ENCODE peak calls at places on chromosomes 1 and 21, in ten cellular contexts. N, R, L, X, H, C, T, V, A and Q are unnamed samples.

GRCh38 chr1:58575831-58576726 is 973 bp downstream of the TACSTD2 start:
- DNase-seq in N (peak), R (no peak), L (no peak), X (no peak), H (no peak), C (peak), T (no peak), V (peak), A (no peak), Q (no peak)

GRCh38 chr1:152968248-152968647 is 2.2 kb upstream of the SPRR4 start:
- DNase-seq in N (no peak), R (no peak), L (no peak), X (no peak), H (no peak), C (no peak), T (no peak), V (no peak), A (no peak), Q (no peak)

GRCh38 chr1:25519624-25520023 is 23.8 kb upstream of the LDLRAP1 start:
- DNase-seq in N (no peak), R (no peak), L (no peak), X (no peak), H (peak), C (no peak), T (no peak), V (no peak), A (no peak), Q (no peak)

GRCh38 chr1:54885863-54886723 is 902 bp downstream of the DHCR24 start:
- DNase-seq in N (peak), R (no peak), L (peak), X (no peak), H (no peak), C (no peak), T (no peak), V (peak), A (no peak), Q (no peak)

GRCh38 chr1:51421961-51422360 is 91.6 kb upstream of the TTC39A start:
- DNase-seq in N (no peak), R (no peak), L (no peak), X (peak), H (peak), C (no peak), T (no peak), V (no peak), A (no peak), Q (no peak)

GRCh38 chr1:2826316-2826715 is 24.8 kb upstream of the TTC34 start:
- DNase-seq in N (no peak), R (no peak), L (no peak), X (no peak), H (no peak), C (no peak), T (no peak), V (no peak), A (no peak), Q (no peak)

GRCh38 chr1:229204863-229205777 is 65.8 kb upstream of the RAB4A start:
- DNase-seq in N (no peak), R (no peak), L (no peak), X (no peak), H (no peak), C (no peak), T (no peak), V (no peak), A (no peak), Q (no peak)

GRCh38 chr21:37915941-37916794 is at the start of gene KCNJ6:
- DNase-seq in N (peak), R (no peak), L (peak), X (peak), H (no peak), C (no peak), T (no peak), V (peak), A (peak), Q (no peak)

GRCh38 chr1:235527196-235527814 is 23.1 kb upstream of the B3GALNT2 start:
- DNase-seq in N (peak), R (no peak), L (no peak), X (no peak), H (no peak), C (no peak), T (no peak), V (no peak), A (no peak), Q (no peak)

GRCh38 chr1:109775408-109775807 is 11.7 kb upstream of the EPS8L3 start:
- DNase-seq in N (no peak), R (no peak), L (no peak), X (no peak), H (no peak), C (no peak), T (no peak), V (no peak), A (no peak), Q (no peak)

GRCh38 chr1:15187175-15187810 is 33.7 kb downstream of the TMEM51 start:
- DNase-seq in N (no peak), R (no peak), L (no peak), X (no peak), H (no peak), C (no peak), T (no peak), V (no peak), A (no peak), Q (no peak)

GRCh38 chr1:47438321-47439150 is 692 bp downstream of the FOXD2 start:
- DNase-seq in N (no peak), R (no peak), L (peak), X (no peak), H (no peak), C (peak), T (no peak), V (no peak), A (no peak), Q (peak)

GRCh38 chr1:17886361-17886760 is 131.2 kb downstream of the ACTL8 start:
- DNase-seq in N (no peak), R (no peak), L (no peak), X (no peak), H (no peak), C (no peak), T (no peak), V (no peak), A (no peak), Q (no peak)

GRCh38 chr1:175192630-175193338 is at the start of gene KIAA0040:
- DNase-seq in N (peak), R (peak), L (peak), X (peak), H (no peak), C (peak), T (peak), V (peak), A (peak), Q (peak)

GRCh38 chr1:4130096-4130495 is 230.0 kb upstream of the C1orf174 start:
- DNase-seq in N (no peak), R (no peak), L (no peak), X (no peak), H (no peak), C (peak), T (no peak), V (no peak), A (no peak), Q (no peak)

GRCh38 chr1:100661176-100661575 is 58.4 kb upstream of the VCAM1 start:
- DNase-seq in N (no peak), R (no peak), L (no peak), X (no peak), H (no peak), C (no peak), T (no peak), V (no peak), A (no peak), Q (no peak)

GRCh38 chr1:168507271-168507670 is 36.5 kb downstream of the XCL2 start:
- DNase-seq in N (peak), R (no peak), L (no peak), X (no peak), H (no peak), C (no peak), T (no peak), V (no peak), A (no peak), Q (no peak)

GRCh38 chr1:178541396-178541795 is 28.5 kb downstream of the TEX35 start:
- DNase-seq in N (no peak), R (no peak), L (no peak), X (no peak), H (no peak), C (peak), T (no peak), V (no peak), A (no peak), Q (no peak)

GRCh38 chr1:178543291-178543609 is 30.3 kb downstream of the TEX35 start:
- DNase-seq in N (no peak), R (peak), L (no peak), X (no peak), H (no peak), C (no peak), T (no peak), V (no peak), A (no peak), Q (no peak)

GRCh38 chr1:178540646-178541045 is 27.7 kb downstream of the TEX35 start:
- DNase-seq in N (no peak), R (no peak), L (no peak), X (no peak), H (peak), C (peak), T (no peak), V (no peak), A (no peak), Q (no peak)

GRCh38 chr1:178542554-178543290 is 29.8 kb downstream of the TEX35 start:
- DNase-seq in N (peak), R (peak), L (peak), X (peak), H (peak), C (peak), T (peak), V (peak), A (peak), Q (peak)

GRCh38 chr1:178541829-178542553 is 29.1 kb downstream of the TEX35 start:
- DNase-seq in N (peak), R (no peak), L (peak), X (peak), H (no peak), C (peak), T (peak), V (peak), A (peak), Q (peak)
- TF ChIP-seq POLR2A in N (peak), R (no peak), L (no peak), X (peak), H (no peak), C (no peak), T (no peak), V (no peak), A (no peak), Q (peak)

DNA sequence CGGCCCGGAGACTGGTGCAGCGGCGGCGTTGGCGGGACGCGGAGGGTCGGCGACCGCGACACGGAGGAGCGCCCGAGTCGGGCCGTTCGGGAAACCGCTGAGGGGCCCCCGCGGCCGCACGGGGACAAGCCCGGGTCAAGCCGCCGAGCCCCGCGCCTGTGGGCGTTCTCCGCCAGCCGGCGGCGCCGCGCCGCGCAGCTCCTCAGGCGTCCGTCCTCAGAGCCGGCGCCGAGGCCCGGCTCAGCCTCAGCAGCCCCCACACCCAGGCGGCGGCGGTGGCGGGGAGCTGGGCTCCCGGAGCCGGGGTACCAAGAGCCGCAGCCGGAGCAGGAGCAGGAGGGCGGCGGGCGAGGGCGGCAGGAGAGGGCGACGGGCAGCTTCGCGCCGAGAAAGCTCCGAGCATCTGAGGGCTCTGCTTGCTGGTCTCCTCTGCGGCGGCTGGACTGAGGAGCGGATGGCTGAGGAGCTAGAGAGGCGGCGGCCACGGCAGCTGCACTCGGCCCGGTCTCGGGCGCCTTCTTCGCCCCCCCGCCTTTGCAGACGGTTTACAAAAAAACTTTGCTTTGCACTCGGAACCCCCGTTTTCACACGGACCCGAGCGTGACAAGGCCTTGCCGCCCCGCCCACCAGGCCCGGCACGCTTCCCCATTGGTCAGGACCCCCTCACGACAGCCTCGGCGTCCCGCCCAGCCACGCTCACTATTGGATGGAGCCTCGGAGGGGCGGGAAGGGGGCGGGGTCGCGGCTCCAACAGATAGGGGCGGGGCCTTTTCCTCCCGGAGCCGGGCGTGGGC is at the start of gene SLC30A1:
- DNase-seq in N (peak), R (peak), L (peak), X (peak), H (peak), C (peak), T (peak), V (peak), A (peak), Q (peak)
- TF ChIP-seq POLR2A in N (peak), R (peak), L (peak), X (peak), H (peak), C (peak), T (peak), V (peak), A (peak), Q (peak)

GRCh38 chr21:25964009-25964408 is 206.6 kb downstream of the APP start:
- DNase-seq in N (peak), R (no peak), L (peak), X (no peak), H (no peak), C (no peak), T (no peak), V (no peak), A (no peak), Q (no peak)
- TF ChIP-seq POLR2A in N (no peak), R (no peak), L (no peak), X (no peak), H (no peak), C (no peak), T (no peak), V (no peak), A (no peak), Q (no peak)

DNA sequence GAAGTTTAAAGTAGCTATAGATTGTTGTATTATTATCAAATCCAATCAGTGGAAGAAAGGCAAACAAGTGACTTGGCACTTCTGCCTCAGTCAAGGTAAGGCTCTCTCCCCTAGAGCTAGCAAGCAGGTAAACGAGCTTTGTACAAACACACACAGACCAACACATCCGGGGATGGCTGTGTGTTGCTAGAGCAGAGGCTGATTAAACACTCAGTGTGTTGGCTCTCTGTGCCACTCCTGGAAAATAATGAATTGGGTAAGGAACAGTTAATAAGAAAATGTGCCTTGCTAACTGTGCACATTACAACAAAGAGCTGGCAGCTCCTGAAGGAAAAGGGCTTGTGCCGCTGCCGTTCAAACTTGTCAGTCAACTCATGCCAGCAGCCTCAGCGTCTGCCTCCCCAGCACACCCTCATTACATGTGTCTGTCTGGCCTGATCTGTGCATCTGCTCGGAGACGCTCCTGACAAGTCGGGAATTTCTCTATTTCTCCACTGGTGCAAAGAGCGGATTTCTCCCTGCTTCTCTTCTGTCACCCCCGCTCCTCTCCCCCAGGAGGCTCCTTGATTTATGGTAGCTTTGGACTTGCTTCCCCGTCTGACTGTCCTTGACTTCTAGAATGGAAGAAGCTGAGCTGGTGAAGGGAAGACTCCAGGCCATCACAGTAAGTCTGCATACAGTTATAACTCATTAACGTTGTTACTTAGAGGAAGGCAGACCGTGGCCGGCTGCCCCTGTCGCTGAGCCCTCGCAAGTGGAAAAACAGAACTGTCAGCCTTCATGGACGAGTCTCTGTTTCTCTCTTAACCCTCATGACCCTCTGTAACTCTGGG is at the start of gene PALMD:
- DNase-seq in N (peak), R (peak), L (peak), X (peak), H (no peak), C (no peak), T (no peak), V (peak), A (peak), Q (no peak)
- TF ChIP-seq POLR2A in N (peak), R (no peak), L (no peak), X (no peak), H (no peak), C (no peak), T (no peak), V (no peak), A (no peak), Q (no peak)

GRCh38 chr1:181105134-181106021 is 16.9 kb downstream of the IER5 start:
- DNase-seq in N (peak), R (peak), L (peak), X (peak), H (peak), C (peak), T (peak), V (peak), A (peak), Q (peak)
- TF ChIP-seq POLR2A in N (peak), R (peak), L (peak), X (peak), H (peak), C (peak), T (no peak), V (peak), A (no peak), Q (peak)

DNA sequence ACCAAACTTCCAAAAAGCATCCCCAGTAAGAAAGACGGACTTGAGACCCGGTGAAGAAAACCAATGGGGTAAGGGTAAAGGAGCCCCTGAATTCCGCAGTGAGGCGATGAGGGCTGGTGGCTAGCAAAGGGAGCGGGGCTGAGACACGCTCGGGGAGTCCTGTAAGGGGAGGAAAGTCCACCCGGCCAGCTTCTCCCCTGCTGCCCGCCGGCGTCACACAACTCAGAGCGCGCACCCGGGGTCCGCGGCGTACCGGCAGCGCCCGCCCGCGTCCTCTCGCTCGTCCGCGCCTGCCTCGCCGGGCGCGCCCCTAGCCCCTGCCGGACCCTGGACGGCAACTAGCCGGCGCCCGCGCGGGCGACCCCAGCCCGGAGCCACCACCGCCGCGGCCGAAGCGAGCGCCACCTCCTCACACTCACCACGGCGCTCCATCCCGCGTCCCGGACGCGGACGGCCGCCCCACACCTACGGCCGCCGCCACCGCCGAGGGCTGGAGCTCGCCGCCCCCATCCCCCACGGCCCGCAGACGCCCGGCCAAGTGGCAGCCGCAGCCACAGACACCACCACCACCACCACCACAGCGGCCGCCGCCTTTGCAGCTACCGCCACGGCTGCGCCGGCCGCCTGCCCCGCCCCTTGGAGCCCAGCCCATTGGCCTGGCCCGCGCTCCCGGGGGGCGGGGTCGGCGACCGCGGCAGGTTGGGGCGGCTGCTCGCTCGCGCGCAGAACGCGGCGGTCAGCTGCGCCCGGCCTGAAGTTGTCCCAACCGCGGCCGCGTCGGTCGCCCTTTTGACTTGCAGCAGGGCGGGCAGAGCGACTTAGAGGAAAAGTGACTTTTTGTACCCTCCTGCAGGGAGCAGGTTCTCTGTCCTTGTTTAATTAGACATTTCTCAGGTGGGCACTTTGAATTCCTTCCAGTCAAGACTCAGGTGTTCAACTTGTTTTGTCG is 10.0 kb upstream of the ARHGAP29 start:
- DNase-seq in N (peak), R (peak), L (peak), X (peak), H (no peak), C (peak), T (peak), V (peak), A (peak), Q (peak)
- TF ChIP-seq POLR2A in N (peak), R (peak), L (peak), X (no peak), H (peak), C (no peak), T (no peak), V (peak), A (no peak), Q (peak)

GRCh38 chr21:42039470-42039901 is 29.3 kb upstream of the ZBTB21 start:
- DNase-seq in N (peak), R (no peak), L (peak), X (no peak), H (no peak), C (peak), T (no peak), V (peak), A (no peak), Q (no peak)
- TF ChIP-seq POLR2A in N (peak), R (no peak), L (no peak), X (no peak), H (no peak), C (no peak), T (no peak), V (no peak), A (no peak), Q (no peak)